ENCODE peak calls at places on chromosomes 5 and 9, in four cellular contexts. J is left lung, H is PC-3, S is tibial artery. Y is an unnamed sample.
A peak's percentile ranks its signal among the peaks of the same experiment; 100 is the strongest.

GRCh38 chr9:111983484-111983908 is 86.9 kb downstream of the UGCG start:
- DNase-seq in J (no peak), S (no peak), H (no peak), Y (no peak)

GRCh38 chr5:90294604-90295003 is 115.0 kb downstream of the CETN3 start:
- DNase-seq in H (peak; percentile 24), S (no peak), J (no peak), Y (no peak)

GRCh38 chr5:93357686-93358085 is 223.3 kb downstream of the NR2F1-AS1 start:
- DNase-seq in J (no peak), S (no peak), H (peak; percentile 79), Y (no peak)

GRCh38 chr5:42944989-42945388 is 95.1 kb downstream of the ANXA2R start:
- DNase-seq in H (peak; percentile 91), J (no peak), S (no peak), Y (no peak)

GRCh38 chr5:122102825-122103224 is 24.8 kb upstream of the LOX start:
- DNase-seq in J (no peak), H (no peak), S (no peak), Y (no peak)

GRCh38 chr5:9927106-9927505 is 297.0 kb upstream of the TAS2R1 start:
- DNase-seq in S (no peak), H (peak; percentile 54), J (no peak), Y (no peak)

GRCh38 chr5:112366987-112367386 is 52.1 kb downstream of the EPB41L4A start:
- DNase-seq in J (no peak), S (no peak), H (peak; percentile 39), Y (no peak)

GRCh38 chr5:170896779-170897178 is 35.0 kb downstream of the RANBP17 start:
- DNase-seq in J (no peak), S (no peak), H (peak; percentile 19), Y (no peak)

GRCh38 chr5:164013077-164013670 is 507.8 kb downstream of the MAT2B start:
- DNase-seq in H (peak; percentile 76), S (no peak), J (no peak), Y (no peak)

GRCh38 chr9:124285903-124286291 is 28.1 kb downstream of the NEK6 start:
- DNase-seq in H (no peak), S (peak; percentile 89), J (peak; percentile 93), Y (peak; percentile 67)

GRCh38 chr9:108580021-108580439 is 275.8 kb downstream of the ACTL7B start:
- DNase-seq in S (no peak), J (no peak), H (peak; percentile 89), Y (no peak)

GRCh38 chr9:105114956-105115728 is 129.3 kb upstream of the SLC44A1 start:
- DNase-seq in J (peak; percentile 79), H (peak; percentile 40), S (peak; percentile 68), Y (peak; percentile 31)

GRCh38 chr9:90300901-90301688 is 341.5 kb downstream of the DIRAS2 start:
- DNase-seq in S (peak; percentile 26), H (peak; percentile 76), J (no peak), Y (peak; percentile 35)

GRCh38 chr5:133729800-133730199 is 117.5 kb upstream of the FSTL4 start:
- DNase-seq in S (no peak), J (no peak), H (no peak), Y (no peak)

GRCh38 chr5:72427488-72428437 is 79.4 kb downstream of the ZNF366 start:
- DNase-seq in H (no peak), J (no peak), S (no peak), Y (no peak)

GRCh38 chr5:132856011-132856410 is 10.3 kb downstream of the GDF9 start:
- DNase-seq in J (no peak), H (no peak), S (no peak), Y (no peak)

DNA sequence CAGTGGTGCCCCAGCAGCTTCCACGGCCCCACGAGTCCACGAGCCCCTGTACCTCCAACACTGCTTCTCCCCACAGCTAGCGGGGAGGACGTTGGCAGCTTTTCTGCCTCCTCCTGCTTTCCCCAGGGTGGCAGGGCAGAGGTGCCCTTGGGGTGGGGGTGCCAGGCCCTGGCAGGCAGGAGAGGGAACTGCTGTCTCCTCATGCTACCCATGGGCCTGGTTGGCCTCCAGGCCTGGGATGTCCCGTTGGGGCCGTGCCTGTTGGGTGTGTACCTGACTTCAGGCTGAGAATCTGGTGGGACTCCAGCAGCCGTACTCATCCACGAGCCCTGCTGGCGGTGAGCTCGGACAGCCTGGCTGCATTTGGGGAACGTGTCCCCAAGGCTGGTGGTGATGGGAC is 27.3 kb downstream of the RXRA start:
- DNase-seq in H (no peak), S (no peak), J (no peak), Y (peak; percentile 88)
- H3K4me1 ChIP-seq in H (peaks cover 28% of the 10 kb centered on the region), S (peaks cover 100% of the 10 kb centered on the region), J (peaks cover 86% of the 10 kb centered on the region), Y (peaks cover 100% of the 10 kb centered on the region)

DNA sequence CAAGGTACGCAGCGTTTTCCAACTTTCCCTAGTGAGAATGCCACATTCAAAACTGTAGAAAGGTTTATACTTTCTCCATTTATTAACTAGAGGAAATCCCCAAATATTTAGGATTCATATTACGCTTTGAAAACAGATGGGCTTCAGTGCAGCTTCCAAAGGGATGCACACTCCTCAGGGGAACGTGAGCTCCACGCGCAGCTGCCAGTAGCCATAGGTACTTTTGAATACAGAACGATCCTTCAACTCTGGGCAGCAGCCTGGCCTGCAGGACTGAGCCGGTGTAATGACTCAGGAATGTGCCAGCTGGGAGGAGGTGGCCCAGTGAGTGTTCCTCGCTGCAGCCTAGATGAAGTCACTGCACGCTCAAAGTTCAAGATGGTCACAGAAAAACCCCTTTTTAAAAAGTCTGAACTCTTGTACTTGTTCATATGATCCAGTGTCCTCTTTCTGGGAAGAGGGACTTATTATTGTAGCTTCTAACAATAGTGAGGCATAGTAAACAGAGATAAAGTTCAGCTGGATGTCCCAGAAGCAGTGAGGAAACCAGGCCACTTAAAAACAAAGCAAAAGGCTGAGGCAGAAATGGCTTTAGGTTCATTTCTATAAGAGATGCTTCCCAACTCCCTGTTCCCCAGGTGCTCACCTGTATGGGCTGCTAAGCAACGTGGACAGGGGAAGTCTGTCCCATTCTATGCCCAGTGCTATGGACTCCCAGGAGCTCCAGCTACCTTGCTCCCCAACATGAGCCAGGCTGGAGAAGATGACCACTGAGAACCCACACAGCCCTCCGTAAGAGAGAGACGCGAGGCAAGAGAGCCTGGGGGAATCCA is 130.0 kb downstream of the LHFPL2 start:
- DNase-seq in J (peak; percentile 69), H (peak; percentile 73), S (peak; percentile 68), Y (peak; percentile 52)
- H3K4me3 ChIP-seq in J (no peak overlapping the region), H (no peak overlapping the region), S (no peak overlapping the region), Y (no peak overlapping the region)

DNA sequence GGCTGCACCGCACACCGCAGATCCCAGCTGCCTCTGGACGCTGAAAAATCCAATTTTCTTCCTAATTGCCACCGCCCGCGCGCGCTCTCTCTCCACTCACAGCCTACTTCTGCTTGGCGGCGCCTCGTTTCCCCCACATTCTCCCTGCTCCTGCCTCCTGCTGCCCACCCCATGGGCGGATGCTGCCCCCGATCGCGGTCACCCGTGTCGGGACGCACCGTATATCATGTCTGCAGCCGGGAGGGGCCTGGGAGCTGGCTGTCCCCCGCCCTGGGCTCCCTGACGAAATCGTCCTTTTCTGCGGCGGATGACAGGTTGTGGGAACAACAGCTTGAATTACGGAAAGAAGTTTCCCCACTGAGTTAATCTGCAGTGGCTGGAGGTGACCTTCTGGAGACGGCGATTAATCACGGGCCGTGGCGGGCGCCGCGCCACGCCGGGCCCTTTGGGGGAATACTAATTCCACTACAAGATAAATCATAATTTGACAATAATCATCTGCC is 36.3 kb upstream of the PSD2 start:
- DNase-seq in H (no peak), J (no peak), S (no peak), Y (peak; percentile 43)
- TF ChIP-seq CTCF in H (no peak), J (no peak), S (no peak), Y (no peak)

DNA sequence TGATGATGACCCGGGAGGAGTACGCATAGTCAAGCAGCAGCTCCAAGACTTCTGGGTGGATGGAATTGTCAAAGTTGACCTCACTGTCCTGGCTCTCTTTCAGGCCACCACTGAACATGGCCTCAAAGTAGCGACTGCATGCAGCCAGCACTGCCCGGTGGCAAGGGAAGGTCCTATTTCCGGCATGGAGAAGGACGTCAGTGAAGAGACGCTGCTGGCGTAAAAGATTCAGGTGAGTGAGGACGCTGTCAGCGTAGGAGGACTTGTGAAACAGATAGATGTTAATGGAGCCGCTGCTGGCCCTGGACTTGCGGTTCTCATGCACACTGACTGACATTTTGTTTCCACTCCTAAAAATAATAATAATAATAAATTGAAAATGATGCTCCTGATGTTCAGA is 4.4 kb downstream of the ENC1 start:
- DNase-seq in J (no peak), H (no peak), S (no peak), Y (no peak)
- H3K4me1 ChIP-seq in J (peaks cover 74% of the 10 kb centered on the region), H (peaks cover 72% of the 10 kb centered on the region), S (peaks cover 19% of the 10 kb centered on the region), Y (peaks cover 23% of the 10 kb centered on the region)

DNA sequence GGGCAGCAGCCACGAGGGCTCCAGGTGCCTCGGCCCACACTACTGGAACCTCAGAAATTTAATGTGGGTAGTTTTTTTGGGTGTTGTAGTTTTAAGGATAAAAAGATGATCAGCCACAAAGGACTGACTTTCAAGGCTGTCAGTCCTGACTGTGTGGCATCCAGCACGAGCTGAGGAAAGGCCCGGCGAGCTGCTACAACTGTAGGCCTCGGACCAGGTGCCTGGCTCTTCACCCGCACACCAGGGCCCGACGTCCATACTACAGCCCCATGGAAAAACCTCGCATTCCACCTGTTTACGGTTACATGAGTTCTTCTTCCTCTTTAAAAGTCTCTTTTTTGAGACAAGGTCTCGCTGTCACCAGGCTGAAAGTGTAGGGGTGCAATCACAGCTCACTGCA is 2.6 kb downstream of the CLPTM1L start:
- DNase-seq in S (no peak), H (no peak), J (no peak), Y (no peak)
- H3K4me3 ChIP-seq in S (no peak overlapping the region), H (no peak overlapping the region), J (no peak overlapping the region), Y (no peak overlapping the region)

GRCh38 chr5:149004559-149004958 is 58.3 kb downstream of the SH3TC2 start:
- DNase-seq in S (no peak), J (no peak), H (no peak), Y (no peak)

GRCh38 chr5:149001154-149001553 is 61.7 kb downstream of the SH3TC2 start:
- DNase-seq in S (no peak), J (no peak), H (peak; percentile 43), Y (no peak)

GRCh38 chr5:149005077-149005892 is 57.6 kb downstream of the SH3TC2 start:
- DNase-seq in S (no peak), H (peak; percentile 52), J (no peak), Y (no peak)

GRCh38 chr5:149002053-149002452 is 60.8 kb downstream of the SH3TC2 start:
- DNase-seq in H (peak; percentile 100), J (peak; percentile 39), S (no peak), Y (peak; percentile 22)

DNA sequence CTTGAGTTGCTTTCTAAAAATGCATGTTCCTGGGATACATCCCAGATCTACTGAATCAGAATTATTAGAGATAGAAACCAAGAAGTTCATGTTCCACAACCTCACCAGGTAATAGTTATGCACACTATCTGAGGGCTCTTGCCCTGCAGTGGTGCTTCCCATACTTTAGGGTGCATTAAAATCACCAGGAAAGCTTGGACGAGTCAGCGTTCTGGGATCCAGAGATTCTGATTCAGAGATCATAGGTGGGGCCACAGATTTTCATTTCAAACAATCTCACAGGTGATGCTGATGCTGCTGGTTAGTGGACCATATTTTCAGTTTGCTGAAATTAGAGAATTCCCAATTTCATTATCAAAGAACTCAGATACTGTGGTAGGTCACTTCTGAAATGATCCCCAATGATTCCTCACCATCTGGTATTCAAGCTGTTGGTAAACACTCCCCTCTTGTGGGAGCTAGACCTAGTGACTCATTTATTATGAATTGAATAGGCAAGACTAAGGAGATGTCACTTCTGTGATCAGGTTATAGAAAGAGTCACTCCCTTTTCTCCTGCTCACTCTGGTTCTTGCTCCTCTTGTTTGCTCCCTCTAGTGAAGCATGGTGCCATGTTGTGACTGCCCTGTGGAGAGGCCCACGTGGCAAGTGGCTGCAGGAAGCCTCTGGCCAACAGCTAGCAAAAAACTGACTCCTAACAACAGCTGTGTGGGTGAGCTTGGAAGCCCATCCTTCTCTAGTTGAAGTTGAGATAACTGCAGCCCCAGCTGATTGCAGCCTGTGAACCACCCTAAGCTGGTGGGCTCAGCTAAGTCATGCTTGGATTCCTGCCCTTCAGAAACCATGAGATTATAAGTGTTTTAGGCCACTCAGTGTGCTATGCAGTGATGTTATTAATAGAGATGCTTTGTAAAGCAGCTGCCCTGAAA is 59.8 kb downstream of the SH3TC2 start:
- DNase-seq in H (peak; percentile 95), S (no peak), J (no peak), Y (no peak)
- TF ChIP-seq CTCF in H (peak; percentile 86), S (no peak), J (no peak), Y (no peak)

Y was measured in psoas muscle.